ENCODE peak calls at places on chromosome X, in five cellular contexts. W is upper lobe of right lung, L is NCI-H146, E is AG09309, Q is caudate nucleus. G is an unnamed sample.

GRCh38 chrX:123084797-123085196 is 99.3 kb upstream of the GRIA3 start:
- DNase-seq in W (no peak), L (no peak), E (peak), Q (no peak), G (no peak)

GRCh38 chrX:21375795-21376069 is 1.5 kb downstream of the CNKSR2 start:
- DNase-seq in W (no peak), L (peak), E (no peak), Q (no peak), G (no peak)

GRCh38 chrX:129797251-129797906 is 17.6 kb downstream of the SASH3 start:
- DNase-seq in W (no peak), L (no peak), E (no peak), Q (no peak), G (no peak)

GRCh38 chrX:46325312-46325877 is 219.8 kb downstream of the ZNF674 start:
- DNase-seq in W (no peak), L (no peak), E (peak), Q (no peak), G (no peak)

GRCh38 chrX:138127314-138127713 is 561.4 kb downstream of the ZIC3 start:
- DNase-seq in W (no peak), L (no peak), E (no peak), Q (no peak), G (no peak)

GRCh38 chrX:154444755-154445246 is 860 bp downstream of the FAM50A start:
- DNase-seq in W (no peak), L (no peak), E (no peak), Q (no peak), G (no peak)

GRCh38 chrX:1430451-1430850 is 22.3 kb downstream of the ASMTL start:
- DNase-seq in W (no peak), L (no peak), E (no peak), Q (no peak), G (no peak)

GRCh38 chrX:48919360-48919821 is 567 bp upstream of the PIM2 start:
- DNase-seq in W (no peak), L (peak), E (no peak), Q (no peak), G (peak)

GRCh38 chrX:22090181-22090580 is 58.1 kb downstream of the PHEX start:
- DNase-seq in W (no peak), L (no peak), E (no peak), Q (no peak), G (no peak)

GRCh38 chrX:13013353-13014110 is 30.9 kb downstream of the FAM9C start:
- DNase-seq in W (no peak), L (peak), E (no peak), Q (no peak), G (no peak)

GRCh38 chrX:39409246-39409917 is 608.1 kb downstream of the MID1IP1 start:
- DNase-seq in W (no peak), L (no peak), E (no peak), Q (no peak), G (no peak)